ENCODE peak calls at places on chromosomes 11 and 22, in four cellular contexts. One of them, this sample, is unnamed.

GRCh38 chr11:78244080-78244479 is 55.4 kb downstream of the USP35 start:
- DNase-seq in amygdala: no peak
- DNase-seq in K562: no peak
- DNase-seq in NCI-H2029 treated with DMSO at 0.1 percent for 48 hours: no peak
- DNase-seq in this sample: no peak

GRCh38 chr11:76768091-76769047 is 14.8 kb upstream of the TSKU start:
- DNase-seq in amygdala: no peak
- DNase-seq in K562: no peak
- DNase-seq in NCI-H2029 treated with DMSO at 0.1 percent for 48 hours: peak
- DNase-seq in this sample: no peak

GRCh38 chr11:111565111-111565720 is 24.7 kb downstream of the LAYN start:
- DNase-seq in amygdala: peak
- DNase-seq in K562: peak
- DNase-seq in NCI-H2029 treated with DMSO at 0.1 percent for 48 hours: peak
- DNase-seq in this sample: peak

GRCh38 chr11:120925944-120926343 is 98.0 kb upstream of the TBCEL start:
- DNase-seq in amygdala: no peak
- DNase-seq in K562: no peak
- DNase-seq in NCI-H2029 treated with DMSO at 0.1 percent for 48 hours: no peak
- DNase-seq in this sample: no peak

GRCh38 chr11:67118059-67118766 is 850 bp upstream of the KDM2A start:
- DNase-seq in amygdala: no peak
- DNase-seq in K562: no peak
- DNase-seq in NCI-H2029 treated with DMSO at 0.1 percent for 48 hours: no peak
- DNase-seq in this sample: peak

GRCh38 chr11:34302046-34302921 is 55.5 kb downstream of the ABTB2 start:
- DNase-seq in amygdala: no peak
- DNase-seq in K562: no peak
- DNase-seq in NCI-H2029 treated with DMSO at 0.1 percent for 48 hours: no peak
- DNase-seq in this sample: no peak

GRCh38 chr11:31875861-31876625 is 64.9 kb upstream of the PAX6 start:
- DNase-seq in amygdala: no peak
- DNase-seq in K562: no peak
- DNase-seq in NCI-H2029 treated with DMSO at 0.1 percent for 48 hours: no peak
- DNase-seq in this sample: no peak

GRCh38 chr11:11981840-11982239 is 26.6 kb downstream of the DKK3 start:
- DNase-seq in amygdala: no peak
- DNase-seq in K562: no peak
- DNase-seq in NCI-H2029 treated with DMSO at 0.1 percent for 48 hours: no peak
- DNase-seq in this sample: no peak

GRCh38 chr22:23249506-23250423 is 69.5 kb downstream of the BCR start:
- DNase-seq in amygdala: no peak
- DNase-seq in K562: peak
- DNase-seq in NCI-H2029 treated with DMSO at 0.1 percent for 48 hours: no peak
- DNase-seq in this sample: no peak

GRCh38 chr11:83363280-83363679 is 77.1 kb upstream of the CCDC90B start:
- DNase-seq in amygdala: no peak
- DNase-seq in K562: no peak
- DNase-seq in NCI-H2029 treated with DMSO at 0.1 percent for 48 hours: no peak
- DNase-seq in this sample: no peak

GRCh38 chr22:41491379-41492100 is 22.6 kb downstream of the ACO2 start:
- DNase-seq in amygdala: no peak
- DNase-seq in K562: no peak
- DNase-seq in NCI-H2029 treated with DMSO at 0.1 percent for 48 hours: no peak
- DNase-seq in this sample: no peak

GRCh38 chr11:14357843-14358728 is 897 bp downstream of the RRAS2 start:
- DNase-seq in amygdala: no peak
- DNase-seq in K562: peak
- DNase-seq in NCI-H2029 treated with DMSO at 0.1 percent for 48 hours: no peak
- DNase-seq in this sample: no peak

GRCh38 chr11:125451400-125452124 is 44.5 kb downstream of the FEZ1 start:
- DNase-seq in amygdala: peak
- DNase-seq in K562: peak
- DNase-seq in NCI-H2029 treated with DMSO at 0.1 percent for 48 hours: no peak
- DNase-seq in this sample: peak

GRCh38 chr11:120229451-120230424 is 10.2 kb upstream of the POU2F3 start:
- DNase-seq in amygdala: no peak
- DNase-seq in K562: peak
- DNase-seq in NCI-H2029 treated with DMSO at 0.1 percent for 48 hours: no peak
- DNase-seq in this sample: no peak

GRCh38 chr11:73374130-73374529 is 2.1 kb upstream of the RELT start:
- DNase-seq in amygdala: no peak
- DNase-seq in K562: no peak
- DNase-seq in NCI-H2029 treated with DMSO at 0.1 percent for 48 hours: no peak
- DNase-seq in this sample: no peak

This sample was measured in lower leg skin.